ENCODE peak calls at places on chromosome 7, in ten cellular contexts. One of them, this sample, is unnamed.

GRCh38 chr7:87152897-87153641 is 816 bp downstream of the DMTF1 start:
- DNase-seq in left colon: peak
- DNase-seq in stimulated activated CD4-positive, alpha-beta T cell treated with anti-CD3 and anti-CD28 coated beads, TNF-alpha, amount 100 ng/mL, for 24 hours: peak
- DNase-seq in HT-29: peak
- DNase-seq in stimulated activated naive CD8-positive, alpha-beta T cell treated with anti-CD3 and anti-CD28 coated beads, Interleukin-15, Interleukin-2, amounts not matched to agents 100 U/mL and 50 U/mL, for 24 hours: peak
- DNase-seq in COR-L47: no peak
- DNase-seq in GM19239: no peak
- DNase-seq in left kidney: peak
- DNase-seq in NCI-H2081: peak
- DNase-seq in aorta: peak
- DNase-seq in this sample: peak

GRCh38 chr7:155221547-155221946 is 76.1 kb upstream of the INSIG1 start:
- DNase-seq in stimulated activated naive CD8-positive, alpha-beta T cell treated with anti-CD3 and anti-CD28 coated beads, Interleukin-15, Interleukin-2, amounts not matched to agents 100 U/mL and 50 U/mL, for 24 hours: no peak
- DNase-seq in left kidney: no peak
- DNase-seq in NCI-H2081: no peak
- DNase-seq in aorta: peak
- DNase-seq in stimulated activated CD4-positive, alpha-beta T cell treated with anti-CD3 and anti-CD28 coated beads, TNF-alpha, amount 100 ng/mL, for 24 hours: no peak
- DNase-seq in GM19239: no peak
- DNase-seq in COR-L47: no peak
- DNase-seq in HT-29: no peak
- DNase-seq in left colon: peak
- DNase-seq in this sample: no peak

GRCh38 chr7:88344956-88345832 is 38.5 kb upstream of the STEAP4 start:
- DNase-seq in NCI-H2081: no peak
- DNase-seq in stimulated activated CD4-positive, alpha-beta T cell treated with anti-CD3 and anti-CD28 coated beads, TNF-alpha, amount 100 ng/mL, for 24 hours: no peak
- DNase-seq in stimulated activated naive CD8-positive, alpha-beta T cell treated with anti-CD3 and anti-CD28 coated beads, Interleukin-15, Interleukin-2, amounts not matched to agents 100 U/mL and 50 U/mL, for 24 hours: peak
- DNase-seq in GM19239: no peak
- DNase-seq in left colon: no peak
- DNase-seq in COR-L47: peak
- DNase-seq in left kidney: peak
- DNase-seq in aorta: peak
- DNase-seq in HT-29: peak
- DNase-seq in this sample: peak

GRCh38 chr7:24978837-24979469 is 1.0 kb downstream of the OSBPL3 start:
- DNase-seq in stimulated activated CD4-positive, alpha-beta T cell treated with anti-CD3 and anti-CD28 coated beads, TNF-alpha, amount 100 ng/mL, for 24 hours: no peak
- DNase-seq in NCI-H2081: no peak
- DNase-seq in COR-L47: no peak
- DNase-seq in stimulated activated naive CD8-positive, alpha-beta T cell treated with anti-CD3 and anti-CD28 coated beads, Interleukin-15, Interleukin-2, amounts not matched to agents 100 U/mL and 50 U/mL, for 24 hours: no peak
- DNase-seq in HT-29: peak
- DNase-seq in left colon: peak
- DNase-seq in left kidney: no peak
- DNase-seq in GM19239: no peak
- DNase-seq in aorta: no peak
- DNase-seq in this sample: no peak

GRCh38 chr7:131012477-131013031 is 278.5 kb upstream of the KLF14 start:
- DNase-seq in NCI-H2081: no peak
- DNase-seq in stimulated activated naive CD8-positive, alpha-beta T cell treated with anti-CD3 and anti-CD28 coated beads, Interleukin-15, Interleukin-2, amounts not matched to agents 100 U/mL and 50 U/mL, for 24 hours: no peak
- DNase-seq in HT-29: no peak
- DNase-seq in COR-L47: no peak
- DNase-seq in stimulated activated CD4-positive, alpha-beta T cell treated with anti-CD3 and anti-CD28 coated beads, TNF-alpha, amount 100 ng/mL, for 24 hours: no peak
- DNase-seq in aorta: no peak
- DNase-seq in left colon: no peak
- DNase-seq in GM19239: no peak
- DNase-seq in left kidney: no peak
- DNase-seq in this sample: no peak

GRCh38 chr7:68892211-68892610 is 706.1 kb upstream of the AUTS2 start:
- DNase-seq in GM19239: no peak
- DNase-seq in NCI-H2081: no peak
- DNase-seq in HT-29: no peak
- DNase-seq in stimulated activated naive CD8-positive, alpha-beta T cell treated with anti-CD3 and anti-CD28 coated beads, Interleukin-15, Interleukin-2, amounts not matched to agents 100 U/mL and 50 U/mL, for 24 hours: no peak
- DNase-seq in COR-L47: no peak
- DNase-seq in left colon: no peak
- DNase-seq in stimulated activated CD4-positive, alpha-beta T cell treated with anti-CD3 and anti-CD28 coated beads, TNF-alpha, amount 100 ng/mL, for 24 hours: no peak
- DNase-seq in aorta: no peak
- DNase-seq in left kidney: no peak
- DNase-seq in this sample: no peak

GRCh38 chr7:105808703-105809590 is 67.5 kb downstream of the ATXN7L1 start:
- DNase-seq in GM19239: peak
- DNase-seq in aorta: no peak
- DNase-seq in stimulated activated CD4-positive, alpha-beta T cell treated with anti-CD3 and anti-CD28 coated beads, TNF-alpha, amount 100 ng/mL, for 24 hours: peak
- DNase-seq in COR-L47: no peak
- DNase-seq in stimulated activated naive CD8-positive, alpha-beta T cell treated with anti-CD3 and anti-CD28 coated beads, Interleukin-15, Interleukin-2, amounts not matched to agents 100 U/mL and 50 U/mL, for 24 hours: peak
- DNase-seq in NCI-H2081: no peak
- DNase-seq in left kidney: no peak
- DNase-seq in left colon: peak
- DNase-seq in HT-29: peak
- DNase-seq in this sample: no peak

GRCh38 chr7:30796105-30796869 is 25.1 kb downstream of the MINDY4 start:
- DNase-seq in NCI-H2081: no peak
- DNase-seq in aorta: no peak
- DNase-seq in stimulated activated naive CD8-positive, alpha-beta T cell treated with anti-CD3 and anti-CD28 coated beads, Interleukin-15, Interleukin-2, amounts not matched to agents 100 U/mL and 50 U/mL, for 24 hours: no peak
- DNase-seq in stimulated activated CD4-positive, alpha-beta T cell treated with anti-CD3 and anti-CD28 coated beads, TNF-alpha, amount 100 ng/mL, for 24 hours: no peak
- DNase-seq in left colon: no peak
- DNase-seq in left kidney: no peak
- DNase-seq in COR-L47: no peak
- DNase-seq in HT-29: peak
- DNase-seq in GM19239: peak
- DNase-seq in this sample: no peak

GRCh38 chr7:131007439-131008330 is 273.7 kb upstream of the KLF14 start:
- DNase-seq in stimulated activated naive CD8-positive, alpha-beta T cell treated with anti-CD3 and anti-CD28 coated beads, Interleukin-15, Interleukin-2, amounts not matched to agents 100 U/mL and 50 U/mL, for 24 hours: peak
- DNase-seq in COR-L47: peak
- DNase-seq in left colon: peak
- DNase-seq in aorta: peak
- DNase-seq in GM19239: no peak
- DNase-seq in HT-29: peak
- DNase-seq in NCI-H2081: peak
- DNase-seq in stimulated activated CD4-positive, alpha-beta T cell treated with anti-CD3 and anti-CD28 coated beads, TNF-alpha, amount 100 ng/mL, for 24 hours: peak
- DNase-seq in left kidney: peak
- DNase-seq in this sample: peak

GRCh38 chr7:128409435-128410091 is at the start of gene IMPDH1:
- DNase-seq in HT-29: no peak
- DNase-seq in GM19239: peak
- DNase-seq in COR-L47: peak
- DNase-seq in stimulated activated naive CD8-positive, alpha-beta T cell treated with anti-CD3 and anti-CD28 coated beads, Interleukin-15, Interleukin-2, amounts not matched to agents 100 U/mL and 50 U/mL, for 24 hours: peak
- DNase-seq in NCI-H2081: peak
- DNase-seq in aorta: peak
- DNase-seq in left colon: peak
- DNase-seq in stimulated activated CD4-positive, alpha-beta T cell treated with anti-CD3 and anti-CD28 coated beads, TNF-alpha, amount 100 ng/mL, for 24 hours: peak
- DNase-seq in left kidney: peak
- DNase-seq in this sample: no peak

GRCh38 chr7:159030490-159031134 is 114.1 kb downstream of the VIPR2 start:
- DNase-seq in GM19239: no peak
- DNase-seq in COR-L47: peak
- DNase-seq in stimulated activated CD4-positive, alpha-beta T cell treated with anti-CD3 and anti-CD28 coated beads, TNF-alpha, amount 100 ng/mL, for 24 hours: no peak
- DNase-seq in HT-29: peak
- DNase-seq in stimulated activated naive CD8-positive, alpha-beta T cell treated with anti-CD3 and anti-CD28 coated beads, Interleukin-15, Interleukin-2, amounts not matched to agents 100 U/mL and 50 U/mL, for 24 hours: peak
- DNase-seq in left colon: peak
- DNase-seq in left kidney: peak
- DNase-seq in aorta: peak
- DNase-seq in NCI-H2081: no peak
- DNase-seq in this sample: peak

GRCh38 chr7:68166525-68166924 is 1169.9 kb downstream of the TYW1 start:
- DNase-seq in stimulated activated naive CD8-positive, alpha-beta T cell treated with anti-CD3 and anti-CD28 coated beads, Interleukin-15, Interleukin-2, amounts not matched to agents 100 U/mL and 50 U/mL, for 24 hours: no peak
- DNase-seq in left colon: no peak
- DNase-seq in GM19239: no peak
- DNase-seq in NCI-H2081: no peak
- DNase-seq in aorta: no peak
- DNase-seq in stimulated activated CD4-positive, alpha-beta T cell treated with anti-CD3 and anti-CD28 coated beads, TNF-alpha, amount 100 ng/mL, for 24 hours: no peak
- DNase-seq in left kidney: no peak
- DNase-seq in COR-L47: no peak
- DNase-seq in HT-29: no peak
- DNase-seq in this sample: no peak

GRCh38 chr7:92075455-92076158 is 58.7 kb downstream of the CYP51A1 start:
- DNase-seq in stimulated activated CD4-positive, alpha-beta T cell treated with anti-CD3 and anti-CD28 coated beads, TNF-alpha, amount 100 ng/mL, for 24 hours: no peak
- DNase-seq in GM19239: no peak
- DNase-seq in HT-29: no peak
- DNase-seq in aorta: no peak
- DNase-seq in left kidney: no peak
- DNase-seq in NCI-H2081: no peak
- DNase-seq in COR-L47: no peak
- DNase-seq in left colon: no peak
- DNase-seq in stimulated activated naive CD8-positive, alpha-beta T cell treated with anti-CD3 and anti-CD28 coated beads, Interleukin-15, Interleukin-2, amounts not matched to agents 100 U/mL and 50 U/mL, for 24 hours: no peak
- DNase-seq in this sample: no peak

GRCh38 chr7:47817922-47818321 is 130.3 kb downstream of the PKD1L1 start:
- DNase-seq in COR-L47: no peak
- DNase-seq in NCI-H2081: no peak
- DNase-seq in aorta: no peak
- DNase-seq in GM19239: no peak
- DNase-seq in stimulated activated CD4-positive, alpha-beta T cell treated with anti-CD3 and anti-CD28 coated beads, TNF-alpha, amount 100 ng/mL, for 24 hours: no peak
- DNase-seq in left kidney: no peak
- DNase-seq in stimulated activated naive CD8-positive, alpha-beta T cell treated with anti-CD3 and anti-CD28 coated beads, Interleukin-15, Interleukin-2, amounts not matched to agents 100 U/mL and 50 U/mL, for 24 hours: no peak
- DNase-seq in HT-29: no peak
- DNase-seq in left colon: no peak
- DNase-seq in this sample: no peak

GRCh38 chr7:116679495-116679894 is 7.5 kb downstream of the MET start:
- DNase-seq in left kidney: no peak
- DNase-seq in stimulated activated naive CD8-positive, alpha-beta T cell treated with anti-CD3 and anti-CD28 coated beads, Interleukin-15, Interleukin-2, amounts not matched to agents 100 U/mL and 50 U/mL, for 24 hours: no peak
- DNase-seq in GM19239: no peak
- DNase-seq in NCI-H2081: peak
- DNase-seq in stimulated activated CD4-positive, alpha-beta T cell treated with anti-CD3 and anti-CD28 coated beads, TNF-alpha, amount 100 ng/mL, for 24 hours: no peak
- DNase-seq in HT-29: no peak
- DNase-seq in COR-L47: no peak
- DNase-seq in left colon: no peak
- DNase-seq in aorta: no peak
- DNase-seq in this sample: no peak

GRCh38 chr7:27198871-27199801 is 755 bp downstream of the HOXA13 start:
- DNase-seq in left kidney: peak
- DNase-seq in stimulated activated naive CD8-positive, alpha-beta T cell treated with anti-CD3 and anti-CD28 coated beads, Interleukin-15, Interleukin-2, amounts not matched to agents 100 U/mL and 50 U/mL, for 24 hours: no peak
- DNase-seq in COR-L47: no peak
- DNase-seq in NCI-H2081: peak
- DNase-seq in left colon: no peak
- DNase-seq in GM19239: no peak
- DNase-seq in aorta: peak
- DNase-seq in HT-29: peak
- DNase-seq in stimulated activated CD4-positive, alpha-beta T cell treated with anti-CD3 and anti-CD28 coated beads, TNF-alpha, amount 100 ng/mL, for 24 hours: no peak
- DNase-seq in this sample: no peak

This sample was measured in HepG2.